ENCODE peak calls at places on chromosome 17, in five cellular contexts. U is NCI-H1694 treated with DMSO at 0.1 percent for 48 hours; B is stimulated activated naive B cell treated with anti-CD40 and anti-IgM and Interleukin-4, amounts not matched to agents 10 μg/mL and 1 μg/mL and 100 μg/mL, for 72 hours; O is stomach; E is IMR-90. G is an unnamed sample.

GRCh38 chr17:40560592-40561293 is 4.5 kb downstream of the CCR7 start:
- DNase-seq in B (peak), U (no peak), E (peak), O (peak), G (no peak)

GRCh38 chr17:58283674-58284612 is 3.2 kb upstream of the MPO start:
- DNase-seq in U (no peak), O (no peak), E (no peak), B (no peak), G (no peak)

GRCh38 chr17:43416998-43417891 is 18.5 kb downstream of the ARL4D start:
- DNase-seq in E (peak), U (peak), B (no peak), O (peak), G (peak)

GRCh38 chr17:76266244-76266938 is 1.2 kb downstream of the UBALD2 start:
- DNase-seq in U (no peak), B (no peak), O (no peak), E (peak), G (no peak)

GRCh38 chr17:29744121-29744520 is 121.4 kb upstream of the CORO6 start:
- DNase-seq in B (no peak), E (no peak), U (no peak), O (no peak), G (no peak)

GRCh38 chr17:58224315-58224714 is 5.3 kb upstream of the MKS1 start:
- DNase-seq in B (no peak), E (peak), U (no peak), O (no peak), G (no peak)

GRCh38 chr17:12730931-12731521 is 58.3 kb upstream of the ARHGAP44 start:
- DNase-seq in O (peak), U (no peak), E (peak), B (no peak), G (no peak)

GRCh38 chr17:62794666-62794971 is 13.5 kb downstream of the MARCHF10 start:
- DNase-seq in E (no peak), U (no peak), O (no peak), B (no peak), G (no peak)

GRCh38 chr17:81191116-81191515 is 25.1 kb upstream of the AATK start:
- DNase-seq in E (no peak), O (no peak), U (no peak), B (no peak), G (no peak)

GRCh38 chr17:2796164-2797140 is at the start of gene RAP1GAP2:
- DNase-seq in B (no peak), O (peak), E (no peak), U (no peak), G (peak)

GRCh38 chr17:40097931-40098845 is 2.2 kb downstream of the NR1D1 start:
- DNase-seq in O (peak), B (no peak), U (no peak), E (no peak), G (peak)